ENCODE peak calls at places on chromosomes 1 and 21, in five cellular contexts. A is astrocyte of the cerebellum, M is AG04449, Y is cardiac muscle cell, J is tibial artery. Q is an unnamed sample.

GRCh38 chr1:51518730-51519047 is 377 bp downstream of the EPS15 start:
- DNase-seq in A (no peak), M (no peak), Y (no peak), J (peak), Q (no peak)

GRCh38 chr1:209409786-209410185 is 173.7 kb upstream of the CAMK1G start:
- DNase-seq in A (no peak), M (peak), Y (no peak), J (no peak), Q (no peak)

GRCh38 chr1:36831171-36831810 is 203.0 kb downstream of the GRIK3 start:
- DNase-seq in A (no peak), M (no peak), Y (no peak), J (no peak), Q (no peak)

GRCh38 chr21:36697473-36698159 is 1.3 kb upstream of the SIM2 start:
- DNase-seq in A (no peak), M (no peak), Y (no peak), J (no peak), Q (peak)

GRCh38 chr21:44880762-44881585 is 7.5 kb upstream of the PTTG1IP start:
- DNase-seq in A (peak), M (no peak), Y (no peak), J (no peak), Q (peak)

GRCh38 chr21:45532826-45533730 is 9.2 kb downstream of the SLC19A1 start:
- DNase-seq in A (no peak), M (no peak), Y (no peak), J (no peak), Q (peak)

GRCh38 chr1:3105167-3105863 is 36.3 kb downstream of the PRDM16 start:
- DNase-seq in A (peak), M (peak), Y (peak), J (no peak), Q (peak)

GRCh38 chr1:44154665-44155064 is 13.2 kb upstream of the KLF18 start:
- DNase-seq in A (no peak), M (no peak), Y (no peak), J (no peak), Q (no peak)

GRCh38 chr1:247331172-247331525 is 518 bp downstream of the ZNF496 start:
- DNase-seq in A (peak), M (no peak), Y (peak), J (peak), Q (peak)

GRCh38 chr1:22184892-22185612 is 42.2 kb upstream of the WNT4 start:
- DNase-seq in A (no peak), M (no peak), Y (no peak), J (no peak), Q (peak)

GRCh38 chr1:18927654-18928272 is 25.4 kb upstream of the ALDH4A1 start:
- DNase-seq in A (no peak), M (no peak), Y (no peak), J (no peak), Q (no peak)

GRCh38 chr1:231679109-231679508 is 52.5 kb downstream of the DISC1 start:
- DNase-seq in A (no peak), M (no peak), Y (no peak), J (no peak), Q (peak)

GRCh38 chr1:77416692-77417450 is 135.1 kb downstream of the AK5 start:
- DNase-seq in A (no peak), M (no peak), Y (no peak), J (no peak), Q (no peak)
- TF ChIP-seq CTCF in A (no peak), M (peak), Y (peak), J (no peak), Q (peak)

GRCh38 chr1:240967070-240967724 is 355.2 kb upstream of the GREM2 start:
- DNase-seq in A (no peak), M (no peak), Y (peak), J (no peak), Q (no peak)
- TF ChIP-seq CTCF in A (peak), M (no peak), Y (no peak), J (no peak), Q (peak)

GRCh38 chr1:235599536-235599935 is 50.0 kb downstream of the GNG4 start:
- DNase-seq in A (no peak), M (no peak), Y (no peak), J (no peak), Q (no peak)

GRCh38 chr1:235597867-235598553 is 51.6 kb downstream of the GNG4 start:
- DNase-seq in A (peak), M (no peak), Y (peak), J (no peak), Q (no peak)

GRCh38 chr1:235601087-235601486 is 48.5 kb downstream of the GNG4 start:
- DNase-seq in A (no peak), M (no peak), Y (peak), J (no peak), Q (peak)
- TF ChIP-seq CTCF in A (peak), M (peak), Y (peak), J (no peak), Q (peak)

GRCh38 chr21:39911286-39911685 is 44.0 kb downstream of the PCP4 start:
- DNase-seq in A (no peak), M (no peak), Y (no peak), J (no peak), Q (no peak)
- TF ChIP-seq CTCF in A (peak), M (no peak), Y (no peak), J (no peak), Q (no peak)

DNA sequence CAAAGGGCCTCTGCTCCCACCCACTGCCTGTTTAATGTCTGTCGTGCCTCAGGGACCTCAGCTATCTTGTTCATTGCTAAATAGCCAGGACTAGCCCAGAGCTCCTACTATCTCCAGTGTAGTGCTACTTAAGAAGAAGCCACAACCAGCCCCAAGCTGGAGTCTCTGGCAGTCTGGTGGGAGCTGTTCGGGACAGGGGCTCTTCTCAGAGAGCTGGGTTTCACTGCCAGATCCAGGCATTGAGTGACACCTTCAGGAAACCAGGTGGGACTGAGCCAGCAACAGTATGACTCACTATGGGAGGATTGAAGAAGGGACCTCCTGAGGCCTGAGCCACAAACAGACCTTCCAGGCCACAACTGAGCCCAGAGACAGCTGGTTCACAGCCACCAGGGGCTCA is 25.4 kb downstream of the MATN1 start:
- DNase-seq in A (peak), M (no peak), Y (peak), J (peak), Q (no peak)
- TF ChIP-seq CTCF in A (peak), M (no peak), Y (no peak), J (no peak), Q (no peak)

GRCh38 chr1:240602189-240602588 is 9.8 kb downstream of the GREM2 start:
- DNase-seq in A (no peak), M (no peak), Y (no peak), J (no peak), Q (no peak)
- TF ChIP-seq CTCF in A (no peak), M (no peak), Y (peak), J (no peak), Q (no peak)

GRCh38 chr1:243475966-243476365 is 220.1 kb downstream of the SDCCAG8 start:
- DNase-seq in A (peak), M (no peak), Y (peak), J (no peak), Q (peak)
- TF ChIP-seq CTCF in A (peak), M (peak), Y (peak), J (no peak), Q (peak)

DNA sequence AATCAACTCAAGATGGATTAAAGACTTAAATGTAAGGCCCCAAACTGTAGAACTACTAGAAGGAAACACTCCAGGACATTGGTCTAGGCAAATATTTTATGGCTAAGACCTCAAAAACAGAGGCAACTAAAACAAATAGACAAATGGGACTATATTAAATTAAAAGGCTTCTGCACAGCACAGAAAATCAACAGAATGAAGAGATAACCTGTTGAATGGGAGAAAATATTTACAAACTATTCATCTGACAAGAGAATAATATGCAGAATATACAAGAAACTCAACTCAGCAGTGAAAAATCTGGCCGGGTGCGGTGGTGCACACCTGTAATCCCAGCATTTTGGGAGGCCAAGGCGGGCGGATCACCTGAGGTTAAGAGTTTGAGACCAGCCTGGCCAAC is 84.1 kb upstream of the HNRNPU start:
- DNase-seq in A (no peak), M (no peak), Y (no peak), J (no peak), Q (no peak)
- TF ChIP-seq CTCF in A (no peak), M (no peak), Y (no peak), J (no peak), Q (no peak)

DNA sequence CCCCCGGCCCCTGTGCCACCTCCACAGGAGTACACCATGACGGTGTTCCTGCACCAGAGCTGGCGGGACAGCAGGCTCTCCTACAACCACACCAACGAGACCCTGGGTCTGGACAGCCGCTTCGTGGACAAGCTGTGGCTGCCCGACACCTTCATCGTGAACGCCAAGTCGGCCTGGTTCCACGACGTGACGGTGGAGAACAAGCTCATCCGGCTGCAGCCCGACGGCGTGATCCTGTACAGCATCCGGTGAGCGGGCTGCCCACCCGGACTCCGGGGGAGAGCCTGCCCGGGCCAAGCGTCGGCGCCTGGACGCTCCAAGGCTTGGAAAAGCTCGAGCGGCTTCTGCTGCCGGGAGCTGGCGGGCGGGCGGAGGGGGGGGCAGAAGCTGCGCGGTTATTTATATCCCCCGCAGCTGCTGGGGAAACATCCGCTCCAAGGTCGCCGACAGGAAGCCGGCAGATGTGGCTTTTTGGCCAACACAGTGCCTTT is 6.4 kb downstream of the GABRD start:
- DNase-seq in A (no peak), M (no peak), Y (no peak), J (no peak), Q (no peak)
- TF ChIP-seq CTCF in A (no peak), M (no peak), Y (no peak), J (no peak), Q (no peak)

DNA sequence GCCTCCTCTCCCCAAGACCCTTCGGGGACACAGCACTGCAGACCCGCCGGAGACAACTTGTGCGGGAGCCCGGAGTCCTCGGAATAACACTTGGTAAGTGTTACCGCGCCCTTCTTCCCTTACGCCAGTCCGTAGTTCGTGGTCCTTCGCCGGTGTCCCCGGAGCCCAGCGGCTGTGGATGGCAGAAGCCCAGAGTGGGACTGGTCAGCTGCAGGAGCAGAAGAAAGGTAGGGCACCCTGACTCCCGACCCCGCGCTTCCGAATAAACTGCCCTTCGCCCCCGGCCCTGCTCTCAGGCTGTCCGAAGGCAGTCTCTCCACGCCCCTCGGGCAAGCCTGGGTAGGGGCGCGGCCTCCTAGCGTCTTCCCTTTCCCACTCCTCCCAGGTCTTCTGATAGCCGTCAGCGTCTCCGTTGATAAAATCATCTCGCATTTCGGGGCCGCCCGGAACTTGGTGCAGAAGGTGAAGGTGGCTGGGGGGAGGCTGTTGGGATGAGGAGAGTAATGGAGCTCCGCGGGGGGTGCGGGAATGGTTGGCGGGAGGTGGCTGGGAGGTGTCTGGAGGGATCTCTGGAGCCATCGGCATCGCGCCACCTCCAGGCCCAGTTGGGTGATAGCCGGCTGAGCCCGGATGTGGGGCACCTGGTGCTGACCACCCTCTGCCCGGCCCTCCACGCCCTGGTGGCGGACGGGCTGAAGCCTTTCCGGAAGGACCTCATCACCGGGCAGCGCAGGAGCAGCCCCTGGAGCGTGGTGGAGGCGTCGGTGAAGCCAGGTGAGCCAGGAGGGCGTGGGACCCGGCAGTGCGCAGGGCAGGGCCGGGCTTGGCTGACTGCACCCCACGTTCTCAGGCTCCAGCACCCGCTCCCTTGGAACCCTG is 4.3 kb downstream of the RUSC1 start:
- DNase-seq in A (no peak), M (no peak), Y (peak), J (peak), Q (peak)
- TF ChIP-seq CTCF in A (peak), M (peak), Y (peak), J (peak), Q (peak)

Q was measured in glutamatergic neuron.